ENCODE peak calls at places on chromosomes 16 and 17, in six cellular contexts. Q is IMR-90, L is H9, S is mesenchymal stem cell, V is trophoblast cell, F is H1. H is an unnamed sample.

GRCh38 chr17:61002316-61002736 is 324.7 kb downstream of the BCAS3 start:
- DNase-seq in Q (peak), L (no peak), S (peak), V (no peak), F (no peak), H (no peak)

GRCh38 chr16:833411-833810 is 32.9 kb upstream of the GNG13 start:
- DNase-seq in Q (no peak), L (no peak), S (no peak), V (no peak), F (no peak), H (no peak)

GRCh38 chr17:51456942-51457341 is 196.6 kb downstream of the UTP18 start:
- DNase-seq in Q (no peak), L (no peak), S (no peak), V (no peak), F (no peak), H (no peak)

GRCh38 chr16:30010817-30011504 is at the start of gene DOC2A:
- DNase-seq in Q (no peak), L (peak), S (peak), V (no peak), F (peak), H (peak)

GRCh38 chr17:15914400-15915165 is 30.3 kb upstream of the ADORA2B start:
- DNase-seq in Q (peak), L (no peak), S (peak), V (peak), F (no peak), H (no peak)

GRCh38 chr17:56629450-56630187 is 36.1 kb downstream of the NOG start:
- DNase-seq in Q (peak), L (peak), S (peak), V (no peak), F (peak), H (peak)

GRCh38 chr16:67391424-67392300 is 1.6 kb downstream of the TPPP3 start:
- DNase-seq in Q (no peak), L (no peak), S (peak), V (no peak), F (no peak), H (no peak)

GRCh38 chr17:75685508-75685907 is 18.4 kb downstream of the SAP30BP start:
- DNase-seq in Q (no peak), L (no peak), S (no peak), V (no peak), F (no peak), H (no peak)

GRCh38 chr16:23466162-23466885 is 13.3 kb upstream of the COG7 start:
- DNase-seq in Q (peak), L (no peak), S (peak), V (no peak), F (no peak), H (no peak)

GRCh38 chr17:7782237-7782636 is 51.8 kb upstream of the KDM6B start:
- DNase-seq in Q (peak), L (no peak), S (peak), V (no peak), F (no peak), H (no peak)

GRCh38 chr17:17362531-17362930 is 59.4 kb downstream of the NT5M start:
- DNase-seq in Q (no peak), L (no peak), S (no peak), V (no peak), F (no peak), H (no peak)

GRCh38 chr17:42122371-42123303 is at the start of gene HSPB9:
- DNase-seq in Q (no peak), L (peak), S (no peak), V (peak), F (peak), H (no peak)
- H3K4me2 ChIP-seq in Q (no peak), L (peak), S (no peak), V (peak), F (peak), H (peak)

GRCh38 chr17:4967539-4968165 is at the start of gene SPAG7:
- DNase-seq in Q (peak), L (peak), S (peak), V (peak), F (peak), H (peak)
- H3K4ac ChIP-seq in Q (peak), L (no peak), S (peak), V (peak), F (peak), H (peak)

DNA sequence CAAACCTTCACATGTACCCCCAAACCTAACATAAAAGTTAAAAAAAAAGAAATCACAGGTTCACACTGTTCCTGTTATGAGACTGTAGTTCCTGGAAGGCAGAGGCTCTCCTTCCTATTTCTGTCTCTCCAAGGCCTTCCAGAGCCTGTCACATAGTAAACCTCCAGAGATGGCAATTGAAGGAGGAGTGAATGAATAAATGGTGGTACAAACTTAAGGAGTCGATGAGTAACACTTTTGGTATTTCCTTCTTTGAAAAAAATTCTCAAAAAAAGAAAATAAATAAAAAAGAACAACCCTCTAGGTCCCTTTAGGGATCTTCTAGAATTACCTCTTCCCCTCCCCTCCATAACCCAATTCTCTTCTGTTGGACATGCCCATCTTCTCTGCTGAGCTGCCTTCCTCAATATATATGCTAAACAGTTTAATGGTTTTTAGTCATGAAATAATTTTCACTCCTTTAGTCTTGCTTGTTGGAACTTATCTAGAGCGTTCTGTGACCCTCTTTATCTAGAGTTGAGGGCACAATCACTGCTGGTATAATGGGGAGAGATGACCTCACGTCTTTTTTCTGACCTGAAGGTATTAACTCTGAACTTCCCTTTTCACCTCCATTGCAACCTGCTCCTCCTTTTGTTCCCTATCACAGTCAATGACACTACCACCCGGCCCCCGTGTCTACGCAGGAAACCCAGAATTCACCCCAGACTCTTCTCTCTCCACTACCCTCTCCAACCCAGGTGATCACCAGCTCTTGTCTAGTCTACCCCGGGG is 1.7 kb upstream of the TAF15 start:
- DNase-seq in Q (peak), L (no peak), S (peak), V (no peak), F (no peak), H (no peak)
- H2AFZ ChIP-seq in Q (peak), L (no peak), S (no peak), V (no peak), F (no peak), H (no peak)

GRCh38 chr16:84178146-84178765 is 8.6 kb downstream of the TAF1C start:
- DNase-seq in Q (no peak), L (no peak), S (no peak), V (no peak), F (no peak), H (no peak)
- H3K4me2 ChIP-seq in Q (no peak), L (no peak), S (no peak), V (no peak), F (no peak), H (no peak)

GRCh38 chr16:55189975-55190636 is 133.9 kb upstream of the IRX6 start:
- DNase-seq in Q (no peak), L (no peak), S (no peak), V (no peak), F (peak), H (no peak)

GRCh38 chr16:55184052-55184451 is 140.0 kb upstream of the IRX6 start:
- DNase-seq in Q (no peak), L (no peak), S (no peak), V (no peak), F (no peak), H (no peak)

GRCh38 chr16:55189179-55189578 is 134.8 kb upstream of the IRX6 start:
- DNase-seq in Q (no peak), L (no peak), S (no peak), V (no peak), F (no peak), H (no peak)

GRCh38 chr16:55179858-55180585 is 144.0 kb upstream of the IRX6 start:
- DNase-seq in Q (no peak), L (no peak), S (no peak), V (no peak), F (no peak), H (no peak)

GRCh38 chr16:55184619-55185018 is 139.4 kb upstream of the IRX6 start:
- DNase-seq in Q (no peak), L (no peak), S (no peak), V (no peak), F (no peak), H (no peak)
- H3K4ac ChIP-seq in Q (no peak), L (no peak), S (no peak), V (no peak), F (no peak), H (no peak)

DNA sequence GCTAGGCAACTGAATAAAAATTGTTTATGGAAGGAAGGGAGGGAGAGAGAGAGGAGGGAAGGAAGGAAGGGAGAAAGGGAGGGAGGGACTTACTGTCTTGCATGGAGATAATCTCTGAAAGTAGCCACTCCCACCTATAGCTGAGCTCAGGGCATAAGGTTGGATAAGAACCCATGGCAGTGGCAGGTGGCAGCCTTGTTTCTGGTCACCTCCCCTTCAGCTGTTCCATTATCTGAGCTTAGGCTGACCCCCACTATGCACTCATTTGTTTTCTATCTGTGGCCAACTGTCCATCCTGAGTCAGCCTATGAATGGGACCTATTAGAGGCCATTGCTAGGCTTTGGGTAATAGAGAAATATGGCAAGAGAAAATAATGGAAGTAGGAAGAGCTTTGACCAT is 25.3 kb upstream of the MTMR4 start:
- DNase-seq in Q (no peak), L (no peak), S (no peak), V (no peak), F (no peak), H (no peak)
- H2AFZ ChIP-seq in Q (no peak), L (no peak), S (no peak), V (no peak), F (no peak), H (no peak)

GRCh38 chr16:17414421-17414820 is 56.3 kb downstream of the XYLT1 start:
- DNase-seq in Q (no peak), L (no peak), S (no peak), V (no peak), F (no peak), H (no peak)

GRCh38 chr16:17417740-17418139 is 53.0 kb downstream of the XYLT1 start:
- DNase-seq in Q (no peak), L (no peak), S (no peak), V (no peak), F (no peak), H (no peak)

GRCh38 chr16:17414916-17415315 is 55.8 kb downstream of the XYLT1 start:
- DNase-seq in Q (no peak), L (no peak), S (no peak), V (no peak), F (no peak), H (no peak)

GRCh38 chr16:17419266-17419665 is 51.5 kb downstream of the XYLT1 start:
- DNase-seq in Q (no peak), L (no peak), S (no peak), V (no peak), F (no peak), H (no peak)

GRCh38 chr16:17416461-17417221 is 54.1 kb downstream of the XYLT1 start:
- DNase-seq in Q (peak), L (peak), S (no peak), V (no peak), F (no peak), H (no peak)
- H3K4me2 ChIP-seq in Q (peak), L (peak), S (no peak), V (no peak), F (peak), H (no peak)

GRCh38 chr16:11307639-11308492 is 26.7 kb upstream of the PRM1 start:
- DNase-seq in Q (no peak), L (no peak), S (no peak), V (no peak), F (no peak), H (no peak)

GRCh38 chr16:11308493-11309283 is 27.6 kb upstream of the PRM1 start:
- DNase-seq in Q (no peak), L (peak), S (no peak), V (no peak), F (no peak), H (no peak)

GRCh38 chr16:11306997-11307638 is 26.0 kb upstream of the PRM1 start:
- DNase-seq in Q (no peak), L (no peak), S (peak), V (peak), F (no peak), H (no peak)

GRCh38 chr16:11303405-11304138 is 22.4 kb upstream of the PRM1 start:
- DNase-seq in Q (no peak), L (no peak), S (peak), V (peak), F (no peak), H (no peak)

DNA sequence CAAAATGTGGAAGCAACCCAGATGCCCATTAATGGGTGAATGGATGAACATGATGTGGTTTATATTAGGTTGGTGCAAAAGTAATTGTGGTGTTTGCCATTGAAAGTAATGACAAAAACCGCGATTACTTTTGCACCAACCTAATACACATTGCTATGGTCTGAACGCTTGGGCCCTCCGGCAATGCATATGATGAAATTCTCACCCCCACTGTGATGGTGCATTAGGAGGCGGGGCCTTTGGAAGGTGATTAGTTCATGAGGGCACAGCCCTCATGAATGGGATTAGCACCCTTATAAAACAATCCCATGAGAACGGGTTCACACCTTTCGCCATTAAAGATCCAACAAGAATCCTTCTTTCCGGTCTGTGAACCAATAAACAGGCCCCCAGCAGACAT is 25.3 kb upstream of the PRM1 start:
- DNase-seq in Q (no peak), L (no peak), S (no peak), V (peak), F (no peak), H (no peak)
- H3K4ac ChIP-seq in Q (no peak), L (no peak), S (no peak), V (no peak), F (no peak), H (no peak)

DNA sequence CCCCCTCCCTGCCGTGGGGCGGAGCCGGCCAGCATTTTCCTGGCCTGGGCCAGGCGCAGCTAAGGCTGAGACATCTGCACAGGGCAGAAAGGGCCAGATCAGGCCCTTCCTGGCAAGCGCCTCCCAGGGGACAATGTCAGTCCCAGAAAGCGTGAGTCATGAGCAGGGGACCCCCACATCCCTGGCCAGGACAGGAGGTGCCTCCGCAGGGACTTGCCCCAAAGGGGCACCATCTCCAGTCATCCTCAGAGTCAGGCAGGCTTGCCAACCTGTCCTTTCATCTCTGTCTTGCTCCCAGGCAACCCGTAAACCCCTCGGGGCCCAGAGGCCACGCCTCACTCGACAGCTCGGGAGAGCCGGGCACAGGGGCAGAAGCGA is 43.2 kb downstream of the SOCS1 start:
- DNase-seq in Q (no peak), L (no peak), S (no peak), V (no peak), F (no peak), H (no peak)
- H2AFZ ChIP-seq in Q (peak), L (no peak), S (no peak), V (no peak), F (no peak), H (no peak)